ENCODE peak calls at places on chromosomes 16 and 17, in four cellular contexts. J, V, N and Y are unnamed samples.

GRCh38 chr17:9402590-9403199 is 172.9 kb downstream of the STX8 start:
- DNase-seq in N (peak; percentile 26), V (peak; percentile 23), J (peak; percentile 37), Y (peak; percentile 9)

GRCh38 chr16:65967376-65967775 is 399.1 kb upstream of the CDH5 start:
- DNase-seq in N (no peak), V (no peak), J (no peak), Y (no peak)

GRCh38 chr17:59485018-59485417 is 80.4 kb upstream of the DHX40 start:
- DNase-seq in V (no peak), J (no peak), N (no peak), Y (no peak)

GRCh38 chr16:22346463-22346862 is 28.0 kb downstream of the CDR2 start:
- DNase-seq in J (no peak), N (no peak), V (no peak), Y (no peak)

GRCh38 chr16:4115209-4115940 is 867 bp downstream of the ADCY9 start:
- DNase-seq in J (peak; percentile 87), V (no peak), N (peak; percentile 38), Y (peak; percentile 66)

GRCh38 chr16:1771072-1771863 is at the start of gene NME3:
- DNase-seq in V (no peak), J (peak; percentile 92), N (peak; percentile 85), Y (peak; percentile 78)

GRCh38 chr17:48575066-48575582 is 3.0 kb downstream of the HOXB4 start:
- DNase-seq in V (no peak), N (peak; percentile 18), J (no peak), Y (no peak)

GRCh38 chr17:44334315-44335181 is 9.9 kb upstream of the SLC25A39 start:
- DNase-seq in J (no peak), V (no peak), N (no peak), Y (peak; percentile 45)

GRCh38 chr17:75152523-75152922 is 1.8 kb downstream of the JPT1 start:
- DNase-seq in V (no peak), N (no peak), J (no peak), Y (no peak)

GRCh38 chr17:31394544-31394943 is 3.1 kb downstream of the RAB11FIP4 start:
- DNase-seq in V (peak; percentile 53), J (no peak), N (peak; percentile 73), Y (peak; percentile 50)

GRCh38 chr17:48241131-48241591 is 133.6 kb downstream of the SNX11 start:
- DNase-seq in N (peak; percentile 91), J (no peak), V (no peak), Y (peak; percentile 65)

GRCh38 chr17:67833134-67833533 is 7.8 kb downstream of the BPTF start:
- DNase-seq in N (no peak), V (no peak), J (no peak), Y (no peak)

GRCh38 chr17:59870482-59870881 is 22.3 kb downstream of the TUBD1 start:
- DNase-seq in N (no peak), V (no peak), J (no peak), Y (no peak)

GRCh38 chr16:12661656-12662172 is 142.0 kb downstream of the CPPED1 start:
- DNase-seq in V (peak; percentile 49), J (no peak), N (peak; percentile 72), Y (no peak)

GRCh38 chr17:8144401-8145295 is 7.6 kb downstream of the PER1 start:
- DNase-seq in J (no peak), N (no peak), V (no peak), Y (no peak)

GRCh38 chr17:77320501-77321256 is 179.9 kb downstream of the SEC14L1 start:
- DNase-seq in V (no peak), N (peak; percentile 80), J (peak; percentile 37), Y (peak; percentile 73)

GRCh38 chr16:16100631-16101030 is 122.7 kb downstream of the ABCC6 start:
- DNase-seq in V (no peak), J (no peak), N (no peak), Y (no peak)

GRCh38 chr16:57726433-57726947 is 9.1 kb upstream of the KATNB1 start:
- DNase-seq in N (no peak), V (no peak), J (no peak), Y (no peak)
- H3K4me3 ChIP-seq in N (no peak overlapping the region), V (no peak overlapping the region), J (no peak overlapping the region), Y (no peak overlapping the region)

GRCh38 chr17:33523577-33523981 is 230.5 kb upstream of the ASIC2 start:
- DNase-seq in N (no peak), V (no peak), J (no peak), Y (no peak)

GRCh38 chr17:33522623-33523022 is 229.5 kb upstream of the ASIC2 start:
- DNase-seq in V (no peak), N (peak; percentile 45), J (no peak), Y (no peak)

GRCh38 chr17:33519692-33520091 is 226.6 kb upstream of the ASIC2 start:
- DNase-seq in J (no peak), V (no peak), N (peak; percentile 14), Y (no peak)

GRCh38 chr17:33521784-33522183 is 228.7 kb upstream of the ASIC2 start:
- DNase-seq in V (no peak), J (peak; percentile 70), N (peak; percentile 24), Y (no peak)

DNA sequence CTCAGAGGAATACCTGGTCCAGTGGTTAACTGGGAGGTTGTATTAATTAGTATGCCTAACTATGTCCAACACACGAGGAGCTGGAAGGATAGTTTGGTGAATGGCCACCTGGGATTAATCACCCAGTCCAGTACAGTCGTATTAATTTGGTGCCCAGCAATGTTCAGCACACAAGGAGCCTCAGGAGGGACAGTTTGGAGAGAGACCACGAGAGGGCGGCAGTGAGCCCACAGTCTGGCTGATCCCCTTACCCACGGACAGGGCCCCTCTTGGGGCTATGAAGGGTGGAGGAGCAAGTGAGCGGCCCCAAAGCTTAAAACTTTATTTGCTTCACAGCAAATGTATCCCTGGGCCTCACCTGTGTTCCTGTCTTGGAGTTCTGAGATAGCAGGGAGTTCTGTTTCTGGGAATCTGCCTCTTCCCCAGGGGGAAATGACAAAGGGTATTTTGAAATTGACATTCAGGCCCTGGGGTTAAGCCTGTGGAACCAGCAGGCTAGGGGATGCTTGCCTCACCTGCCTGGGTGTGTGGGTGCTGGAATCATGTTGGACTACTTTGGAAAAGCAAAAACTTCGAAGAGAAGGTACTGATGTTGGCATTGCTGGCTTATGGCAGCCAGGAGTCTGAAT is 227.4 kb upstream of the ASIC2 start:
- DNase-seq in J (peak; percentile 83), N (peak; percentile 71), V (peak; percentile 33), Y (peak; percentile 36)
- TF ChIP-seq GABPA in J (no peak), N (no peak), V (no peak), Y (no peak)

GRCh38 chr17:79728169-79728907 is 2.4 kb upstream of the ENPP7 start:
- DNase-seq in V (peak; percentile 49), N (peak; percentile 92), J (peak; percentile 99), Y (peak; percentile 73)
- TF ChIP-seq POLR2AphosphoS5 in V (no peak), N (no peak), J (no peak), Y (no peak)

GRCh38 chr16:79380990-79381389 is 219.5 kb downstream of the MAF start:
- DNase-seq in N (no peak), V (no peak), J (peak; percentile 54), Y (no peak)
- H3K4me3 ChIP-seq in N (no peak overlapping the region), V (no peak overlapping the region), J (no peak overlapping the region), Y (no peak overlapping the region)